ENCODE peak calls at places on chromosomes 13 and 19, in four cellular contexts. S is transverse colon; F is CD4-positive, alpha-beta T cell; M is AG09309. I is an unnamed sample.

GRCh38 chr19:3658004-3658822 is 31.6 kb upstream of the CACTIN start:
- DNase-seq in S (no peak), F (no peak), M (no peak), I (no peak)

GRCh38 chr13:39632994-39633393 is 22.5 kb upstream of the COG6 start:
- DNase-seq in S (no peak), F (no peak), M (no peak), I (no peak)

GRCh38 chr13:107170270-107170931 is 602.5 kb upstream of the ARGLU1 start:
- DNase-seq in S (no peak), F (no peak), M (no peak), I (no peak)

GRCh38 chr19:22545751-22546150 is 88.4 kb upstream of the ZNF492 start:
- DNase-seq in S (peak), F (no peak), M (no peak), I (peak)

GRCh38 chr19:49638360-49638759 is 1.6 kb downstream of the RRAS start:
- DNase-seq in S (peak), F (no peak), M (no peak), I (no peak)

GRCh38 chr19:43380771-43381386 is 27.4 kb downstream of the CD177 start:
- DNase-seq in S (no peak), F (no peak), M (no peak), I (peak)

GRCh38 chr13:52454825-52455676 is at the start of gene CKAP2:
- DNase-seq in S (peak), F (peak), M (peak), I (peak)

GRCh38 chr19:19406878-19407639 is 1.6 kb downstream of the GATAD2A start:
- DNase-seq in S (peak), F (peak), M (no peak), I (peak)

GRCh38 chr19:14694867-14695266 is 5.0 kb downstream of the ZNF333 start:
- DNase-seq in S (no peak), F (no peak), M (no peak), I (no peak)

GRCh38 chr19:14689598-14690503 is at the start of gene ZNF333:
- DNase-seq in S (peak), F (peak), M (peak), I (peak)

GRCh38 chr19:14699641-14700040 is 9.8 kb downstream of the ZNF333 start:
- DNase-seq in S (no peak), F (no peak), M (no peak), I (no peak)

GRCh38 chr19:14700711-14701110 is 10.9 kb downstream of the ZNF333 start:
- DNase-seq in S (no peak), F (no peak), M (no peak), I (no peak)

GRCh38 chr19:14695471-14695870 is 5.6 kb downstream of the ZNF333 start:
- DNase-seq in S (no peak), F (no peak), M (no peak), I (no peak)
- TF ChIP-seq CTCF in S (no peak), F (no peak), M (no peak), I (no peak)

DNA sequence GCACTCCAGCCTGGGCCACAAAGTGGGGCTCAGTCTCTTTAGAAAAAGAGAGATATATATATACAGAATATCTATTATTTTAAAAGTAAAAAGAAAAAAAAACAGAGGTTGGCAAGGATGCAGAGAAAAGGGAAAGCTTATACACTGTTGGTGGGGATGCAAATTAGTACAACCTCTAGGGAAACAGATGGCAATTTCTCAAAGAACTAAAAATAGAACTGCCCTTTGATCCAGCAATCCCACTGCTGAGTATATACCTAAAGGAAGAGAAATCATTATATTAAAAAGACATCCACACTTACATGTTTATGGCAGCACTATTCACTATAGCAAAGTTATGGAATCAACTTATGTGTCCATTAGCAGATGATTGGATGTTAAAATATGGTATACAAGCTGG is 28.6 kb upstream of the SLC1A6 start:
- DNase-seq in S (no peak), F (no peak), M (no peak), I (no peak)
- TF ChIP-seq CTCF in S (no peak), F (no peak), M (no peak), I (no peak)

DNA sequence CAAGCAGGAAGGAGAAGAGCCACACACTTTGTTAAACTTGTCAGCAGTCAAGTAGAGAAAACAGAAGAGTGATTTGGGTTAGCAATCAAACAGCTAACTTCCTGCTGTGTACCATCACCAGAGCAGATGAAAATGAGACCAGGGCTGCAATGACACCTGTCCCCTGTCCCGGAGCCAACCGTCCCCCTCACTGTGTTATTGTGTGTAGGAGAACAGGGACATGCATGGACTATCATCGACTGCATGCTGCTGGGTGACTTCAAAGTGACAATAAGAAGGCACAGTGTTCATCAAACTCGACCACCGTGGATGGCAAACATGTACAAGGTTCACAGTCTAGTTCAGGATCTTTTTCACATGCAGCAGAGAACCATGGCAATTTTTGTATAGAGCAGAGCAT is 94.0 kb upstream of the SLC15A1 start:
- DNase-seq in S (no peak), F (no peak), M (no peak), I (no peak)
- TF ChIP-seq CTCF in S (no peak), F (no peak), M (no peak), I (no peak)

GRCh38 chr19:17555929-17556813 is 722 bp downstream of the COLGALT1 start:
- DNase-seq in S (peak), F (no peak), M (no peak), I (no peak)
- TF ChIP-seq CTCF in S (no peak), F (no peak), M (no peak), I (peak)

DNA sequence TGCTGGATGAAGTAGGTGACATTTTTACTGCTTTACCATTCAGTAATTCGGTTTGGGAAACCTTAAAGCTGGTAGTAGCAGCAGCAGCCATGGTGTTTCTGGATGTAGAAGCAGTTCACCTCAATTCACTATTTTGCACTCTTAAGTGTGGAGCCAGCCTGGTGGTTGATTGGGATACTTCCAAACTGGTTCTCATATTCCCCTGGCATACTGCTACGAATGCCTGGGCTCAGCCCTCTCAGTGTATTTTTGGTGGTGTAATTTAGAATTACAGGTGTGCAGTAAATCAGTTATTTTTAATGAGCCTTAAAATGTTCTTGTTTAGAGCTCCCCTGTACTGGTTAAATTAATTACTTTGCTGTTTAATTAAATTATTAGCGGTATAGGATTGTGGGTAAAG is 12.4 kb downstream of the HNRNPM start:
- DNase-seq in S (no peak), F (no peak), M (no peak), I (no peak)
- TF ChIP-seq CTCF in S (no peak), F (no peak), M (no peak), I (no peak)

DNA sequence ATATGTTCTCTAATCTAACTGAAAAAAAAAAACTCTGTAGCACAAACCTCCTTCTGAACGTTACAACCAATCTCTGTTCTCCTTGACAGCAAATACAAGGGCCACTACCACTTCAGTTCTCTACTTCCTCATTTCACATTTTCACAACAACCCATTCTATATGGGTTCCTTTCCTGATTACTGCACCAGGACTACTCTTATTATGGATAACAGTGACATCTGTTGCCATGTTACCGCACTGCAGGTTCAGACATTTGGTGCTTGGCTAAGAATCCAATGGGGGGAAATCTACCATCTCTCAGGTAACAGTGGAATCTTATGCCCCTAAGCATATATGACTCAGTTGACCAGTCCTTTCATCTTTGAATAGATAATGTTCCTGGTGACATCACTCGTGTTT is 11.6 kb upstream of the FPR3 start:
- DNase-seq in S (no peak), F (no peak), M (no peak), I (no peak)
- TF ChIP-seq CTCF in S (no peak), F (no peak), M (peak), I (no peak)

GRCh38 chr13:44969858-44970484 is 19.3 kb downstream of the NUFIP1 start:
- DNase-seq in S (no peak), F (no peak), M (peak), I (peak)
- TF ChIP-seq CTCF in S (peak), F (peak), M (peak), I (peak)